ENCODE peak calls at places on chromosomes 1 and 21, in five cellular contexts. One of them, this sample, is unnamed. For H3K4me1 and H3K36me3, the result is how much of the 10 kb centered on the place peaks cover.

GRCh38 chr1:218415726-218416125 is 70.6 kb downstream of the TGFB2 start:
- DNase-seq in CD8-positive, alpha-beta memory T cell: no peak
- DNase-seq in gastrocnemius medialis: no peak
- DNase-seq in PC-9: no peak
- DNase-seq in left lung: no peak
- DNase-seq in this sample: no peak

GRCh38 chr21:45080639-45081414 is 6.4 kb downstream of the ADARB1 start:
- DNase-seq in CD8-positive, alpha-beta memory T cell: no peak
- DNase-seq in gastrocnemius medialis: no peak
- DNase-seq in PC-9: no peak
- DNase-seq in left lung: no peak
- DNase-seq in this sample: no peak

GRCh38 chr1:184768467-184768866 is 13.8 kb upstream of the EDEM3 start:
- DNase-seq in CD8-positive, alpha-beta memory T cell: no peak
- DNase-seq in gastrocnemius medialis: no peak
- DNase-seq in PC-9: no peak
- DNase-seq in left lung: no peak
- DNase-seq in this sample: no peak

GRCh38 chr21:42746593-42747266 is 93.3 kb downstream of the PDE9A start:
- DNase-seq in CD8-positive, alpha-beta memory T cell: peak
- DNase-seq in gastrocnemius medialis: peak
- DNase-seq in PC-9: no peak
- DNase-seq in left lung: peak
- DNase-seq in this sample: no peak

GRCh38 chr1:108814343-108815125 is 42.4 kb downstream of the AKNAD1 start:
- DNase-seq in CD8-positive, alpha-beta memory T cell: no peak
- DNase-seq in gastrocnemius medialis: no peak
- DNase-seq in PC-9: peak
- DNase-seq in left lung: no peak
- DNase-seq in this sample: no peak

GRCh38 chr1:55623339-55623738 is 408.2 kb upstream of the USP24 start:
- DNase-seq in CD8-positive, alpha-beta memory T cell: no peak
- DNase-seq in gastrocnemius medialis: peak
- DNase-seq in PC-9: no peak
- DNase-seq in left lung: peak
- DNase-seq in this sample: no peak

GRCh38 chr1:55618203-55618602 is 403.0 kb upstream of the USP24 start:
- DNase-seq in CD8-positive, alpha-beta memory T cell: no peak
- DNase-seq in gastrocnemius medialis: no peak
- DNase-seq in PC-9: no peak
- DNase-seq in left lung: no peak
- DNase-seq in this sample: no peak

GRCh38 chr21:26513212-26513611 is 59.9 kb downstream of the CYYR1 start:
- DNase-seq in CD8-positive, alpha-beta memory T cell: no peak
- DNase-seq in gastrocnemius medialis: no peak
- DNase-seq in PC-9: no peak
- DNase-seq in left lung: no peak
- DNase-seq in this sample: peak

GRCh38 chr1:17903386-17903785 is 148.3 kb downstream of the ACTL8 start:
- DNase-seq in CD8-positive, alpha-beta memory T cell: no peak
- DNase-seq in gastrocnemius medialis: no peak
- DNase-seq in PC-9: no peak
- DNase-seq in left lung: no peak
- DNase-seq in this sample: no peak

GRCh38 chr1:116393792-116394191 is 20.7 kb downstream of the ATP1A1 start:
- DNase-seq in CD8-positive, alpha-beta memory T cell: no peak
- DNase-seq in gastrocnemius medialis: no peak
- DNase-seq in PC-9: no peak
- DNase-seq in left lung: no peak
- DNase-seq in this sample: no peak

GRCh38 chr1:228664399-228664914 is 70.8 kb upstream of the RHOU start:
- DNase-seq in CD8-positive, alpha-beta memory T cell: peak
- DNase-seq in gastrocnemius medialis: peak
- DNase-seq in PC-9: no peak
- DNase-seq in left lung: no peak
- DNase-seq in this sample: no peak

GRCh38 chr1:235500971-235501540 is 3.2 kb downstream of the B3GALNT2 start:
- DNase-seq in CD8-positive, alpha-beta memory T cell: no peak
- DNase-seq in gastrocnemius medialis: no peak
- DNase-seq in PC-9: peak
- DNase-seq in left lung: no peak
- DNase-seq in this sample: peak

GRCh38 chr1:17691147-17691634 is 63.9 kb upstream of the ACTL8 start:
- DNase-seq in CD8-positive, alpha-beta memory T cell: no peak
- DNase-seq in gastrocnemius medialis: no peak
- DNase-seq in PC-9: no peak
- DNase-seq in left lung: no peak
- DNase-seq in this sample: no peak

GRCh38 chr1:23537296-23537993 is 6.4 kb upstream of the E2F2 start:
- DNase-seq in CD8-positive, alpha-beta memory T cell: no peak
- DNase-seq in gastrocnemius medialis: no peak
- DNase-seq in PC-9: no peak
- DNase-seq in left lung: no peak
- DNase-seq in this sample: no peak

GRCh38 chr1:93016171-93016570 is 54.9 kb upstream of the DIPK1A start:
- DNase-seq in CD8-positive, alpha-beta memory T cell: no peak
- DNase-seq in gastrocnemius medialis: peak
- DNase-seq in PC-9: peak
- DNase-seq in left lung: no peak
- DNase-seq in this sample: no peak

GRCh38 chr1:93015590-93015989 is 54.3 kb upstream of the DIPK1A start:
- DNase-seq in CD8-positive, alpha-beta memory T cell: no peak
- DNase-seq in gastrocnemius medialis: no peak
- DNase-seq in PC-9: peak
- DNase-seq in left lung: no peak
- DNase-seq in this sample: no peak

GRCh38 chr1:93013311-93014091 is 52.2 kb upstream of the DIPK1A start:
- DNase-seq in CD8-positive, alpha-beta memory T cell: no peak
- DNase-seq in gastrocnemius medialis: no peak
- DNase-seq in PC-9: peak
- DNase-seq in left lung: no peak
- DNase-seq in this sample: no peak

DNA sequence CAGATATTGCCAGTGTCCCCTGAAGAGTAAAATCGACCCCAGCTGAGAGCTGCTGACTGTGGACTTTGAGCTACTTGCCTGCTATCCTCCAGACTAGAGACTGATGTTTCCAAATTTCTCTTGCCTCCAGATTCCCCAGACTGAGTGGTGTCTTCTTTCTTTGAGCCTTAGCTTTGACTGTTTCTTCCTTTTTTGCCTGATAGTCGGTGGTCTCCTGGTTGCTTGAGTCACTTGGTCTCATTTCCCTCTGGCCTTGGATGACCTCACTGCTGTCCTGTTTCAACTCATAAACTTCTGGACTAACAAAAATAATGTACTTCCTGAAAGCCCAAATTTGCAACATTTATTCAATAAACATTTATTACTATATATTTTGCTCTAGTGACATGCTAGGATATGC is 52.9 kb upstream of the DIPK1A start:
- DNase-seq in CD8-positive, alpha-beta memory T cell: no peak
- DNase-seq in gastrocnemius medialis: no peak
- DNase-seq in PC-9: no peak
- DNase-seq in left lung: no peak
- DNase-seq in this sample: no peak
- H3K4me1 ChIP-seq in CD8-positive, alpha-beta memory T cell: under half
- H3K4me1 ChIP-seq in gastrocnemius medialis: under half
- H3K4me1 ChIP-seq in PC-9: half or more
- H3K4me1 ChIP-seq in left lung: under half
- H3K4me1 ChIP-seq in this sample: under half

GRCh38 chr1:153669606-153670005 is 1.2 kb downstream of the ILF2 start:
- DNase-seq in CD8-positive, alpha-beta memory T cell: no peak
- DNase-seq in gastrocnemius medialis: no peak
- DNase-seq in PC-9: no peak
- DNase-seq in left lung: no peak
- DNase-seq in this sample: no peak
- H3K36me3 ChIP-seq in CD8-positive, alpha-beta memory T cell: under half
- H3K36me3 ChIP-seq in gastrocnemius medialis: under half
- H3K36me3 ChIP-seq in PC-9: under half
- H3K36me3 ChIP-seq in left lung: under half
- H3K36me3 ChIP-seq in this sample: under half

GRCh38 chr1:46179138-46180081 is 3.1 kb upstream of the P3R3URF start:
- DNase-seq in CD8-positive, alpha-beta memory T cell: peak
- DNase-seq in gastrocnemius medialis: peak
- DNase-seq in PC-9: peak
- DNase-seq in left lung: no peak
- DNase-seq in this sample: peak

GRCh38 chr1:46183119-46183842 is 7.0 kb upstream of the P3R3URF start:
- DNase-seq in CD8-positive, alpha-beta memory T cell: no peak
- DNase-seq in gastrocnemius medialis: peak
- DNase-seq in PC-9: peak
- DNase-seq in left lung: no peak
- DNase-seq in this sample: peak

GRCh38 chr1:46181343-46182260 is 5.3 kb upstream of the P3R3URF start:
- DNase-seq in CD8-positive, alpha-beta memory T cell: no peak
- DNase-seq in gastrocnemius medialis: no peak
- DNase-seq in PC-9: peak
- DNase-seq in left lung: no peak
- DNase-seq in this sample: peak

GRCh38 chr1:46176211-46176865 is at the start of gene P3R3URF:
- DNase-seq in CD8-positive, alpha-beta memory T cell: no peak
- DNase-seq in gastrocnemius medialis: no peak
- DNase-seq in PC-9: no peak
- DNase-seq in left lung: no peak
- DNase-seq in this sample: no peak

GRCh38 chr1:46180082-46180616 is 3.9 kb upstream of the P3R3URF start:
- DNase-seq in CD8-positive, alpha-beta memory T cell: no peak
- DNase-seq in gastrocnemius medialis: no peak
- DNase-seq in PC-9: peak
- DNase-seq in left lung: peak
- DNase-seq in this sample: peak
- H3K4me1 ChIP-seq in CD8-positive, alpha-beta memory T cell: under half
- H3K4me1 ChIP-seq in gastrocnemius medialis: under half
- H3K4me1 ChIP-seq in PC-9: half or more
- H3K4me1 ChIP-seq in left lung: under half
- H3K4me1 ChIP-seq in this sample: half or more

GRCh38 chr1:172390620-172391491 is 29.6 kb upstream of the C1orf105 start:
- DNase-seq in CD8-positive, alpha-beta memory T cell: no peak
- DNase-seq in gastrocnemius medialis: no peak
- DNase-seq in PC-9: no peak
- DNase-seq in left lung: no peak
- DNase-seq in this sample: no peak

GRCh38 chr1:172393354-172393753 is 27.1 kb upstream of the C1orf105 start:
- DNase-seq in CD8-positive, alpha-beta memory T cell: no peak
- DNase-seq in gastrocnemius medialis: no peak
- DNase-seq in PC-9: no peak
- DNase-seq in left lung: no peak
- DNase-seq in this sample: no peak

GRCh38 chr1:172394167-172394751 is 26.2 kb upstream of the C1orf105 start:
- DNase-seq in CD8-positive, alpha-beta memory T cell: peak
- DNase-seq in gastrocnemius medialis: no peak
- DNase-seq in PC-9: no peak
- DNase-seq in left lung: no peak
- DNase-seq in this sample: no peak

GRCh38 chr1:172390243-172390619 is 30.3 kb upstream of the C1orf105 start:
- DNase-seq in CD8-positive, alpha-beta memory T cell: no peak
- DNase-seq in gastrocnemius medialis: no peak
- DNase-seq in PC-9: no peak
- DNase-seq in left lung: no peak
- DNase-seq in this sample: no peak

GRCh38 chr1:172391972-172392371 is 28.5 kb upstream of the C1orf105 start:
- DNase-seq in CD8-positive, alpha-beta memory T cell: no peak
- DNase-seq in gastrocnemius medialis: no peak
- DNase-seq in PC-9: no peak
- DNase-seq in left lung: no peak
- DNase-seq in this sample: no peak
- H3K36me3 ChIP-seq in CD8-positive, alpha-beta memory T cell: under half
- H3K36me3 ChIP-seq in gastrocnemius medialis: under half
- H3K36me3 ChIP-seq in PC-9: under half
- H3K36me3 ChIP-seq in left lung: under half
- H3K36me3 ChIP-seq in this sample: under half

DNA sequence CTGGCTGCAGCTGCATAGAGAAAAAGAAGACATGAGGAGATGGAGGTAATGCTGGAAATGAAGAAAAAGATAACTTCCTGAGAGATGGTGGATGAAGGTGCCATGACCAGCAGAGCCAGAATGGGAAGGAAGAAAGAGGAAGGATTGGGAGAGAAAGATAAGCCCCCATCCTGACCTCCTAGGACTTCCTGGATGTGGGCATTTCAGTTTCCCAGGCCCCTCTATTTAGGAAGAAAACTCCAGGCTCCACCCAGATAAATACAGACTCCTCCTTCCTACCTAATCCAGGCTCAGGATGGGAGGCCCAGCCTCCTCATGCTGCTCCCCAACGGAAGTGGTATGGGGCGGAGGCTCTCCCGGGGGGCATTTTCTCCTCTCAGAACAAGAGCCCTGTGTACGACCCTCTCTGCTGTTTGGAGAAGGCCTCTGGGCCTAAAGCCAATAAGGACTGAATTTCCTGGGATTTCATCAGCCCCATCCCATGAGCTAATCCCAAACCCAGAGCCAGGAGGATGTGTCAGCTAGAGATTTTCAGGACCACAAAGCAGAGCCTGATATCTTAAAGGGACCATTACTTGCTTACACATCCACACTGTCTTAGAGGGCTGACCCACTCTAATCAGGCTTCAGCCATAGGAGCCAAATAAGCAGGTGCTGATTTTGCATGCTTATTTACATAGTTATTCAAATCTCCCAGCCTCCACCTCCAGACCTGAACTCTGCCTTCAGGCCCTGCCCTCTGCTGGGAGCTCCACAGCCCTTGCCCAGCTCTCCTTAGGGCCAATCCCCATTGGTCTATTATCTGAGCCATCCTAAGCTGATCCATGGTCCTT is 5.1 kb upstream of the ARHGEF2 start:
- DNase-seq in CD8-positive, alpha-beta memory T cell: no peak
- DNase-seq in gastrocnemius medialis: peak
- DNase-seq in PC-9: peak
- DNase-seq in left lung: no peak
- DNase-seq in this sample: peak
- H3K4me1 ChIP-seq in CD8-positive, alpha-beta memory T cell: half or more
- H3K4me1 ChIP-seq in gastrocnemius medialis: under half
- H3K4me1 ChIP-seq in PC-9: under half
- H3K4me1 ChIP-seq in left lung: half or more
- H3K4me1 ChIP-seq in this sample: half or more

GRCh38 chr1:22052115-22053017 is at the start of gene CDC42:
- DNase-seq in CD8-positive, alpha-beta memory T cell: peak
- DNase-seq in gastrocnemius medialis: peak
- DNase-seq in PC-9: peak
- DNase-seq in left lung: peak
- DNase-seq in this sample: peak
- H3K36me3 ChIP-seq in CD8-positive, alpha-beta memory T cell: under half
- H3K36me3 ChIP-seq in gastrocnemius medialis: under half
- H3K36me3 ChIP-seq in PC-9: under half
- H3K36me3 ChIP-seq in left lung: under half
- H3K36me3 ChIP-seq in this sample: under half

GRCh38 chr1:163170331-163170730 is 32.4 kb downstream of the RGS5 start:
- DNase-seq in CD8-positive, alpha-beta memory T cell: no peak
- DNase-seq in gastrocnemius medialis: no peak
- DNase-seq in PC-9: no peak
- DNase-seq in left lung: no peak
- DNase-seq in this sample: no peak
- H3K4me1 ChIP-seq in CD8-positive, alpha-beta memory T cell: under half
- H3K4me1 ChIP-seq in gastrocnemius medialis: under half
- H3K4me1 ChIP-seq in PC-9: under half
- H3K4me1 ChIP-seq in left lung: under half
- H3K4me1 ChIP-seq in this sample: under half

DNA sequence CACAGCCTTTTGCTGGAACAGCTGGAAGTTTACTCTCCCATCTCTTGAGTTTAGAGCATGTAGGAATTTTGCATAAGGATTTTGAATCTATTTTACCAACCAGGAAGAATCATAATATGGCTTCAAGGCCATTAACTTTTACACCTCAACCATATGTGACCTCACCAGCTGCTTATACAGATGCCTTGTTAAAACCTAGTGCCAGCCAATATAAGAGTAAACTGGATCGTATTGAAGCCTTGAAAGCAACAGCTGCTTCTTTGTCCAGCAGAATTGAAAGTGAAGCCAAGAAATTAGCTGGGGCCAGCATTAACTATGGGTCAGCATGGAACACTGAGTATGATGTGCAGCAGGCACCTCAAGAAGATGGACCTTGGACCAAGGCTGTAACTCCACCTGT is 65.4 kb downstream of the CEP350 start:
- DNase-seq in CD8-positive, alpha-beta memory T cell: no peak
- DNase-seq in gastrocnemius medialis: no peak
- DNase-seq in PC-9: no peak
- DNase-seq in left lung: no peak
- DNase-seq in this sample: no peak
- H3K36me3 ChIP-seq in CD8-positive, alpha-beta memory T cell: under half
- H3K36me3 ChIP-seq in gastrocnemius medialis: half or more
- H3K36me3 ChIP-seq in PC-9: under half
- H3K36me3 ChIP-seq in left lung: under half
- H3K36me3 ChIP-seq in this sample: under half

This sample was measured in keratinocyte.